ENCODE peak calls at places on chromosome 16, in seven cellular contexts. J is Peyer's patch, S is uterus, X is upper lobe of right lung, Q is neural progenitor cell, N is NT2/D1, F is right cardiac atrium. P is an unnamed sample. For H3K4me1, the result is how much of the 10 kb centered on the place peaks cover.

GRCh38 chr16:3498988-3499387 is 1.8 kb upstream of the CLUAP1 start:
- DNase-seq in J (no peak), S (no peak), X (peak), Q (no peak), N (no peak), F (no peak), P (no peak)

GRCh38 chr16:89370081-89370511 is 120.3 kb downstream of the ANKRD11 start:
- DNase-seq in J (no peak), S (no peak), X (no peak), Q (no peak), N (no peak), F (no peak), P (no peak)

GRCh38 chr16:46632778-46633733 is 11.9 kb upstream of the SHCBP1 start:
- DNase-seq in J (no peak), S (no peak), X (no peak), Q (peak), N (no peak), F (no peak), P (no peak)

GRCh38 chr16:85327731-85328664 is 215.7 kb upstream of the CIBAR2 start:
- DNase-seq in J (no peak), S (no peak), X (peak), Q (peak), N (peak), F (no peak), P (no peak)

GRCh38 chr16:47459603-47460002 is 1.3 kb downstream of the ITFG1 start:
- DNase-seq in J (no peak), S (no peak), X (no peak), Q (no peak), N (no peak), F (no peak), P (no peak)

GRCh38 chr16:61243954-61244353 is 792.3 kb downstream of the CDH8 start:
- DNase-seq in J (no peak), S (no peak), X (no peak), Q (no peak), N (no peak), F (no peak), P (no peak)

GRCh38 chr16:19841184-19841583 is 43.5 kb downstream of the GPRC5B start:
- DNase-seq in J (no peak), S (no peak), X (no peak), Q (no peak), N (no peak), F (no peak), P (no peak)

GRCh38 chr16:65919116-65919515 is 447.4 kb upstream of the CDH5 start:
- DNase-seq in J (no peak), S (no peak), X (no peak), Q (no peak), N (peak), F (no peak), P (no peak)

GRCh38 chr16:55225972-55226542 is 97.9 kb upstream of the IRX6 start:
- DNase-seq in J (no peak), S (no peak), X (no peak), Q (no peak), N (no peak), F (no peak), P (no peak)

GRCh38 chr16:73228649-73229048 is 180.7 kb upstream of the ZFHX3 start:
- DNase-seq in J (no peak), S (no peak), X (no peak), Q (no peak), N (no peak), F (no peak), P (no peak)

GRCh38 chr16:19380316-19380715 is 37.4 kb upstream of the TMC5 start:
- DNase-seq in J (no peak), S (no peak), X (no peak), Q (no peak), N (no peak), F (no peak), P (no peak)

GRCh38 chr16:3088450-3088849 is 10.6 kb downstream of the ZSCAN10 start:
- DNase-seq in J (no peak), S (no peak), X (no peak), Q (no peak), N (no peak), F (peak), P (no peak)

GRCh38 chr16:66918803-66919568 is at the start of gene CDH16:
- DNase-seq in J (no peak), S (no peak), X (no peak), Q (no peak), N (no peak), F (peak), P (no peak)

GRCh38 chr16:53417011-53417410 is 17.3 kb upstream of the RBL2 start:
- DNase-seq in J (no peak), S (no peak), X (no peak), Q (no peak), N (no peak), F (no peak), P (no peak)

GRCh38 chr16:86834451-86835035 is 256.2 kb downstream of the FOXL1 start:
- DNase-seq in J (no peak), S (no peak), X (no peak), Q (peak), N (no peak), F (no peak), P (no peak)

GRCh38 chr16:84836234-84836647 is 16.5 kb downstream of the CRISPLD2 start:
- DNase-seq in J (no peak), S (peak), X (no peak), Q (peak), N (peak), F (peak), P (no peak)

GRCh38 chr16:70432800-70433455 is 6.0 kb downstream of the ST3GAL2 start:
- DNase-seq in J (no peak), S (no peak), X (no peak), Q (no peak), N (no peak), F (peak), P (no peak)

GRCh38 chr16:14486520-14487303 is 143.3 kb downstream of the PARN start:
- DNase-seq in J (peak), S (peak), X (no peak), Q (peak), N (no peak), F (peak), P (peak)

GRCh38 chr16:23962001-23962400 is 126.2 kb downstream of the PRKCB start:
- DNase-seq in J (no peak), S (no peak), X (no peak), Q (no peak), N (no peak), F (no peak), P (no peak)

GRCh38 chr16:86426243-86426642 is 84.1 kb upstream of the FOXF1 start:
- DNase-seq in J (no peak), S (no peak), X (no peak), Q (no peak), N (no peak), F (no peak), P (no peak)

GRCh38 chr16:4373356-4373908 is 1.8 kb downstream of the VASN start:
- DNase-seq in J (no peak), S (no peak), X (no peak), Q (no peak), N (no peak), F (peak), P (no peak)

GRCh38 chr16:23826528-23827244 is 9.1 kb upstream of the PRKCB start:
- DNase-seq in J (no peak), S (no peak), X (no peak), Q (no peak), N (no peak), F (no peak), P (no peak)

GRCh38 chr16:72442381-72443158 is 270.6 kb upstream of the PMFBP1 start:
- DNase-seq in J (no peak), S (no peak), X (no peak), Q (no peak), N (no peak), F (no peak), P (no peak)

GRCh38 chr16:86676216-86676800 is 98.0 kb downstream of the FOXL1 start:
- DNase-seq in J (no peak), S (no peak), X (no peak), Q (no peak), N (no peak), F (no peak), P (no peak)

GRCh38 chr16:58070585-58070984 is 45.0 kb downstream of the MMP15 start:
- DNase-seq in J (no peak), S (no peak), X (no peak), Q (no peak), N (no peak), F (no peak), P (no peak)

GRCh38 chr16:88013766-88014165 is 62.5 kb downstream of the BANP start:
- DNase-seq in J (peak), S (no peak), X (no peak), Q (no peak), N (no peak), F (no peak), P (peak)

GRCh38 chr16:48105456-48105855 is 50.3 kb downstream of the ABCC12 start:
- DNase-seq in J (no peak), S (no peak), X (no peak), Q (no peak), N (no peak), F (no peak), P (no peak)

GRCh38 chr16:84498859-84499620 is 5.4 kb downstream of the MEAK7 start:
- DNase-seq in J (no peak), S (no peak), X (peak), Q (no peak), N (no peak), F (no peak), P (no peak)

GRCh38 chr16:56700631-56701030 is 18.4 kb downstream of the MT1X start:
- DNase-seq in J (no peak), S (no peak), X (no peak), Q (no peak), N (no peak), F (no peak), P (no peak)

GRCh38 chr16:73151225-73151624 is 103.3 kb upstream of the ZFHX3 start:
- DNase-seq in J (no peak), S (no peak), X (no peak), Q (peak), N (peak), F (no peak), P (no peak)

GRCh38 chr16:2189252-2189893 is 7.0 kb downstream of the CASKIN1 start:
- DNase-seq in J (no peak), S (no peak), X (no peak), Q (no peak), N (no peak), F (no peak), P (no peak)

GRCh38 chr16:31200821-31201510 is 1.6 kb downstream of the PYCARD start:
- DNase-seq in J (no peak), S (no peak), X (no peak), Q (no peak), N (no peak), F (no peak), P (peak)

GRCh38 chr16:47197536-47198179 is 53.9 kb upstream of the NETO2 start:
- DNase-seq in J (no peak), S (no peak), X (no peak), Q (no peak), N (no peak), F (peak), P (no peak)

GRCh38 chr16:54447606-54448440 is 161.2 kb upstream of the IRX3 start:
- DNase-seq in J (no peak), S (no peak), X (no peak), Q (no peak), N (no peak), F (no peak), P (no peak)

GRCh38 chr16:46748775-46749705 is 896 bp upstream of the MYLK3 start:
- DNase-seq in J (no peak), S (no peak), X (peak), Q (no peak), N (no peak), F (peak), P (no peak)

GRCh38 chr16:5072334-5073278 is 963 bp downstream of the ALG1 start:
- DNase-seq in J (no peak), S (no peak), X (peak), Q (no peak), N (no peak), F (no peak), P (no peak)

GRCh38 chr16:73052441-73053030 is 4.6 kb upstream of the ZFHX3 start:
- DNase-seq in J (no peak), S (no peak), X (no peak), Q (peak), N (no peak), F (no peak), P (no peak)

GRCh38 chr16:85428168-85428898 is 184.8 kb upstream of the GSE1 start:
- DNase-seq in J (peak), S (peak), X (peak), Q (peak), N (no peak), F (peak), P (peak)

GRCh38 chr16:11583889-11584565 is 2.7 kb downstream of the LITAF start:
- DNase-seq in J (peak), S (no peak), X (no peak), Q (no peak), N (no peak), F (no peak), P (peak)

GRCh38 chr16:11582157-11582814 is 4.4 kb downstream of the LITAF start:
- DNase-seq in J (no peak), S (no peak), X (no peak), Q (no peak), N (peak), F (no peak), P (no peak)

GRCh38 chr16:11583171-11583570 is 3.5 kb downstream of the LITAF start:
- DNase-seq in J (no peak), S (peak), X (no peak), Q (no peak), N (no peak), F (no peak), P (no peak)

GRCh38 chr16:11580451-11581086 is 6.2 kb downstream of the LITAF start:
- DNase-seq in J (peak), S (no peak), X (peak), Q (no peak), N (no peak), F (no peak), P (no peak)

DNA sequence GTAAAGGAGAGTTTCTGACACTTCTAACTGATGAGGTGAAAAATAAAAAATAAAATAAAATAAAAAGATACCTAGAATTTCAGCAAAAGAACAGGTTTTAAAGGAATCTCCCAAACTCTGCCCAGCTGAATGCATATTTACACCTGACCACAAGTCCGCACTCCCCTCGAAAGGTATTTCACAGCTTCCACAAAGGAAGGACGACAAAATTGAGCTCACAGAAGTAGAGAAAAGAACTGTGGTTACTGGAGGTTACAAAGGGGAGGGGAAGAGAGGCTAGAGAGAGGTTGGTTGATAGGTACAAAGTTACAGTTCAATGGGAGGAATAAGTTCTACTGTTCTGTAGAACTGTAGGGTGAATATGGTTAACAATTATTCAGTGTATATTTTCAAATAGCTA is 5.0 kb downstream of the LITAF start:
- DNase-seq in J (no peak), S (no peak), X (no peak), Q (no peak), N (no peak), F (no peak), P (no peak)
- H3K4me3 ChIP-seq in J (no peak), S (no peak), X (no peak), Q (no peak), N (no peak), F (no peak), P (no peak)

DNA sequence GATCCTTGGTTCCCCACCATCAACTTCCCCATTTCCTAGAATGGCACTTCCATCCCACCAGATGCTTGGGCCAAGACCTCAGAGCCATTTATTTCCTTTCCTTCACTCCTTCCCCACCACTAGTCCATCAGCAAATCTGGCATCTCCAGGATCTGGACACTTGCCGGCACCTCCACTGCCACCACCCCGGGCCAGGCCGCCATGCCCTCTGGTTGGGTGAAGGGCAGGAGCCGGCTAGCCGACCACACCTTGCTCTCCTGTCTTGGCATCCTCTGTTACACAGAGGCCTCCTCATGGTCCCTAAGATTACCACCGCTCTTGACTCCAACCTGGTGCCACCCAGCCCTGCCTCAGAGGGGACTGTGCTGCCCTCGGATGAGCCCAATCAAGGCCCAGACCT is 104.5 kb downstream of the RMI2 start:
- DNase-seq in J (no peak), S (no peak), X (no peak), Q (no peak), N (no peak), F (no peak), P (no peak)
- H3K4me1 ChIP-seq in J (under half), S (under half), X (under half), Q (under half), N (under half), F (under half), P (under half)

GRCh38 chr16:75011634-75012307 is 12.9 kb downstream of the ZNRF1 start:
- DNase-seq in J (no peak), S (peak), X (no peak), Q (no peak), N (no peak), F (no peak), P (no peak)
- H3K4me3 ChIP-seq in J (no peak), S (no peak), X (no peak), Q (no peak), N (no peak), F (no peak), P (no peak)

DNA sequence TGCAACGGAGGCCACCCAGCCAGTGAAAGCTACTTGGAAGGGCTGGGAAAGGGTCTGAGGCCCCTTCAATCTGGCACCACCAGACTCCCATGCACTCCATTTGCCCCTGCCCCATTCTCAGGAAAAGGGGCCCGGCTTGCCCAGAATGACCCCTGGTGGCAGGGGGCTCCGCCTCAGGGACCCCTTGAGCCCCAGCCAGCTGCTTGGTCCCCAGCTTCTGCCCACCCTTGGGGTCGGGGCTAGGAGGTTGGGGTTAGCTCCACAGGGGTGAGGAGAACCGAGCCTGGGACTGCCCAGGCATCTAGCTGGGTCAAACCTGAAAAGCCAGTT is 1.3 kb downstream of the RHBDF1 start:
- DNase-seq in J (no peak), S (no peak), X (no peak), Q (no peak), N (no peak), F (no peak), P (no peak)
- H3K4me1 ChIP-seq in J (under half), S (under half), X (under half), Q (under half), N (half or more), F (under half), P (under half)

DNA sequence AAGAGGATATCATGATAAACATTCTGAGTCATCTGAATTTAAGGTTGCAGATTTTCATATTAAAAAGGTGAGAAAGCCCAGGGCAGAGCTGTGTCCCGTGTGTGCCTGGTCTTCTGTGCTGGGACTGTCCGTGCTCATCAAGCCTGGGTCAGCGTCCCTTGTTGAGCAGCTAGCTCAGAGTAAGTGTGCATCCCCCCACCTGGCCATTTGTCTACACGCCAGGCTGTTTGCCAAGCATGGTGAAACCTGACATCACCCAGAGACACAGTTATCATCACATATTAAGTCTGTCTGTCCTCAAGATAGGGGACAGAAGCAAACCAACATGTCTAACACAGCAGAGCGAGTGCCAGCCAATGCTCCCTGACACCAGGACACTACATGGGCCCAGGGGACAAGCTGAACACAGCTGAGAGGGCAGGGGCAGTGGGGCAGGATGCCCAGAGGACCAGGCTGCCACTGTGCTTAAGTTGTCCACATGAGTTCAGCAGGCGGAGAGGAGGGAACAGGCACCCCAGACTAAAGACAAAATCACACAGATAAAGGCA is 57.9 kb upstream of the CNEP1R1 start:
- DNase-seq in J (no peak), S (no peak), X (no peak), Q (no peak), N (no peak), F (no peak), P (no peak)
- H3K4me3 ChIP-seq in J (no peak), S (no peak), X (no peak), Q (no peak), N (no peak), F (no peak), P (no peak)

GRCh38 chr16:22190169-22191088 is 15.6 kb upstream of the EEF2K start:
- DNase-seq in J (peak), S (peak), X (peak), Q (peak), N (peak), F (peak), P (peak)
- H3K4me1 ChIP-seq in J (under half), S (under half), X (under half), Q (under half), N (under half), F (under half), P (under half)

DNA sequence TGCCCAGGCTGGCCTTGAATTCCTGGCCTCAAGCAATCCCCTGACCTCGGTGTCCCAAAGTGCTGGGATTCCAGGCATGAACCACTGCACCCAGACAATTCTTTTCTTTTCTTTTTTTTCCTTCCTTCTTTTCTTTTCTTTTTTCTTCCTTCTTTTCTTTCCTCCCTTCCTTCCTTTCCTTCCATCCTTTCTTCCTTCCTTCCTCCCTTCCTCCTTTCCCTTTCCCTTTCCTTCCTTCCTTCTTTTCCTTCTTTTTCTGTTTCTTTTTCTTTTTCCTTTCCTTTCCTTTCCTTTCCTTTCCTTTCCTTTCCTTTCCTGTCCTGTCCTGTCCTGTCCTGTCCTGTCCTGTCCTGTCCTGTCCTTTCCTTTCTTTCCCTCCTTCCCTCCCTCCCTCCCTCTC is 44.6 kb downstream of the PLCG2 start:
- DNase-seq in J (no peak), S (no peak), X (no peak), Q (no peak), N (no peak), F (no peak), P (no peak)
- H3K4me3 ChIP-seq in J (no peak), S (no peak), X (no peak), Q (no peak), N (no peak), F (no peak), P (no peak)